ENCODE peak calls at places on chromosomes 11 and 22, in five cellular contexts. I is pancreas, V is GM18507, R is activated T-cell treated with anti-CD3 and anti-CD28 coated beads for 48 hours, D is WTC11. N is an unnamed sample.

GRCh38 chr11:120514541-120515121 is 3.1 kb downstream of the GRIK4 start:
- DNase-seq in I (no peak), V (no peak), R (no peak), D (no peak), N (no peak)

GRCh38 chr11:83574516-83574915 is 288.3 kb upstream of the CCDC90B start:
- DNase-seq in R (no peak), D (no peak), V (no peak), I (no peak), N (no peak)

GRCh38 chr11:9567401-9567800 is 6.1 kb upstream of the WEE1 start:
- DNase-seq in V (no peak), D (no peak), R (no peak), I (no peak), N (no peak)

GRCh38 chr11:19849107-19849789 is 136.6 kb downstream of the NAV2 start:
- DNase-seq in D (no peak), V (no peak), I (peak), R (no peak), N (no peak)

GRCh38 chr22:37604875-37605274 is 3.8 kb upstream of the GGA1 start:
- DNase-seq in D (no peak), I (no peak), R (peak), V (no peak), N (no peak)

GRCh38 chr11:67558084-67558772 is 25.4 kb upstream of the GSTP1 start:
- DNase-seq in D (no peak), V (peak), I (no peak), R (no peak), N (no peak)

GRCh38 chr11:6431861-6432260 is 8.9 kb downstream of the HPX start:
- DNase-seq in R (no peak), D (no peak), V (no peak), I (no peak), N (peak)

GRCh38 chr11:134560566-134561347 is 148.7 kb upstream of the B3GAT1 start:
- DNase-seq in I (no peak), D (no peak), V (no peak), R (no peak), N (no peak)

GRCh38 chr22:25405854-25406509 is 158.5 kb upstream of the GRK3 start:
- DNase-seq in R (no peak), V (no peak), I (no peak), D (no peak), N (no peak)

GRCh38 chr22:20459152-20459542 is 21.5 kb upstream of the SCARF2 start:
- DNase-seq in D (peak), R (no peak), V (no peak), I (no peak), N (no peak)

GRCh38 chr11:13463779-13464290 is 813 bp upstream of the BTBD10 start:
- DNase-seq in I (no peak), V (no peak), D (no peak), R (no peak), N (no peak)

GRCh38 chr11:7590529-7590928 is 76.7 kb downstream of the PPFIBP2 start:
- DNase-seq in D (no peak), I (no peak), R (no peak), V (no peak), N (no peak)

GRCh38 chr22:40728731-40729189 is 49.5 kb downstream of the MCHR1 start:
- DNase-seq in R (peak), I (no peak), D (no peak), V (no peak), N (no peak)

GRCh38 chr22:35638408-35638807 is 9.8 kb upstream of the APOL6 start:
- DNase-seq in I (peak), V (no peak), D (no peak), R (no peak), N (peak)

GRCh38 chr11:75025561-75025960 is 36.8 kb downstream of the NEU3 start:
- DNase-seq in R (no peak), I (no peak), D (no peak), V (no peak), N (no peak)

GRCh38 chr11:118910309-118911112 is 15.2 kb downstream of the BCL9L start:
- DNase-seq in R (no peak), D (peak), I (peak), V (no peak), N (peak)

GRCh38 chr11:26134481-26135355 is 197.2 kb upstream of the ANO3 start:
- DNase-seq in D (no peak), I (no peak), R (no peak), V (no peak), N (no peak)

GRCh38 chr22:36042240-36042639 is 13.6 kb upstream of the RBFOX2 start:
- DNase-seq in I (no peak), V (no peak), D (no peak), R (no peak), N (no peak)

GRCh38 chr22:46547883-46548244 is 10.4 kb upstream of the CELSR1 start:
- DNase-seq in R (no peak), I (no peak), V (no peak), D (no peak), N (peak)

GRCh38 chr11:46106530-46107407 is 14.5 kb downstream of the PHF21A start:
- DNase-seq in D (no peak), V (no peak), R (no peak), I (no peak), N (no peak)

GRCh38 chr22:44371741-44372525 is 59.2 kb upstream of the SHISAL1 start:
- DNase-seq in D (peak), V (no peak), I (no peak), R (no peak), N (no peak)

GRCh38 chr11:133506551-133507094 is 25.7 kb downstream of the OPCML start:
- DNase-seq in V (no peak), R (no peak), I (no peak), D (no peak), N (no peak)

N was measured in MG63.